ENCODE peak calls at places on chromosomes 6 and 20, in six cellular contexts. O, C, K, F, B and M are unnamed samples.

GRCh38 chr6:139296927-139297326 is 5.1 kb upstream of the TXLNB start:
- DNase-seq in B (peak), O (no peak), C (no peak), K (no peak), F (no peak), M (no peak)

GRCh38 chr6:13429406-13429753 is 58.0 kb downstream of the GFOD1 start:
- DNase-seq in K (no peak), F (no peak), O (no peak), B (no peak), C (no peak), M (no peak)

GRCh38 chr20:55632592-55632991 is 372.7 kb downstream of the CBLN4 start:
- DNase-seq in O (no peak), B (no peak), K (no peak), C (no peak), F (no peak), M (no peak)

GRCh38 chr6:40350193-40350941 is 236.8 kb downstream of the LRFN2 start:
- DNase-seq in O (no peak), F (no peak), C (no peak), B (no peak), K (no peak), M (no peak)

GRCh38 chr6:11754625-11755289 is 23.8 kb downstream of the ADTRP start:
- DNase-seq in O (no peak), B (peak), F (no peak), K (no peak), C (no peak), M (no peak)

GRCh38 chr6:157831018-157831369 is 7.9 kb downstream of the SNX9 start:
- DNase-seq in O (no peak), B (no peak), C (no peak), K (no peak), F (no peak), M (no peak)

GRCh38 chr6:15593798-15594197 is 69.0 kb downstream of the DTNBP1 start:
- DNase-seq in K (no peak), F (no peak), B (peak), C (no peak), O (no peak), M (no peak)

GRCh38 chr6:16751251-16751946 is 9.9 kb downstream of the ATXN1 start:
- DNase-seq in F (no peak), O (no peak), C (no peak), K (no peak), B (peak), M (no peak)

GRCh38 chr6:124226396-124226795 is 422.7 kb downstream of the NKAIN2 start:
- DNase-seq in B (peak), C (no peak), F (no peak), K (no peak), O (no peak), M (no peak)

GRCh38 chr6:79028641-79029314 is 49.3 kb downstream of the PHIP start:
- DNase-seq in F (no peak), B (peak), O (no peak), K (no peak), C (no peak), M (no peak)

GRCh38 chr6:16760536-16761468 is at the start of gene ATXN1:
- DNase-seq in K (peak), F (peak), O (no peak), B (no peak), C (peak), M (no peak)